ENCODE peak calls at places on chromosomes 16 and 17, in eight cellular contexts. P is type B pancreatic cell, U is cardiac muscle cell, K is right lobe of liver, E is neural crest cell, T is PC-9, D is fibroblast of pulmonary artery, J is lower lobe of right lung. S is an unnamed sample.

GRCh38 chr17:43456661-43457361 is 27.0 kb upstream of the DHX8 start:
- DNase-seq in P (no peak), U (peak; percentile 44), K (peak; percentile 89), E (no peak), T (no peak), D (no peak), J (peak; percentile 55), S (no peak)

GRCh38 chr17:41520821-41521521 is 2.3 kb upstream of the KRT15 start:
- DNase-seq in P (no peak), U (no peak), K (no peak), E (no peak), T (peak; percentile 80), D (no peak), J (no peak), S (no peak)

GRCh38 chr16:15564619-15565339 is 78.2 kb downstream of the MARF1 start:
- DNase-seq in P (no peak), U (no peak), K (no peak), E (no peak), T (no peak), D (no peak), J (no peak), S (no peak)

GRCh38 chr16:50671644-50672260 is 9.4 kb downstream of the SNX20 start:
- DNase-seq in P (no peak), U (peak; percentile 41), K (no peak), E (peak; percentile 49), T (peak; percentile 43), D (peak; percentile 37), J (peak; percentile 31), S (peak; percentile 58)

GRCh38 chr17:20989481-20989880 is 53.3 kb downstream of the USP22 start:
- DNase-seq in P (no peak), U (no peak), K (no peak), E (no peak), T (no peak), D (no peak), J (no peak), S (no peak)

GRCh38 chr17:15882058-15882720 is 62.7 kb upstream of the ADORA2B start:
- DNase-seq in P (no peak), U (no peak), K (no peak), E (no peak), T (no peak), D (no peak), J (no peak), S (no peak)

GRCh38 chr16:84929421-84930297 is 81.7 kb downstream of the ZDHHC7 start:
- DNase-seq in P (no peak), U (peak; percentile 34), K (no peak), E (no peak), T (no peak), D (peak; percentile 25), J (no peak), S (no peak)

GRCh38 chr16:69199382-69199781 is 12.4 kb downstream of the SNTB2 start:
- DNase-seq in P (no peak), U (peak; percentile 88), K (no peak), E (no peak), T (peak; percentile 71), D (peak; percentile 68), J (no peak), S (no peak)

GRCh38 chr16:79862601-79863000 is 262.1 kb upstream of the MAF start:
- DNase-seq in P (no peak), U (no peak), K (no peak), E (no peak), T (no peak), D (no peak), J (no peak), S (no peak)

GRCh38 chr17:78356163-78356713 is 3.6 kb downstream of the SOCS3 start:
- DNase-seq in P (no peak), U (peak; percentile 71), K (no peak), E (no peak), T (peak; percentile 57), D (peak; percentile 75), J (peak; percentile 75), S (peak; percentile 93)

GRCh38 chr17:67629963-67630320 is 87.8 kb upstream of the NOL11 start:
- DNase-seq in P (no peak), U (peak; percentile 75), K (no peak), E (no peak), T (no peak), D (peak; percentile 84), J (no peak), S (peak; percentile 62)

GRCh38 chr17:56351675-56352074 is 198.4 kb downstream of the ANKFN1 start:
- DNase-seq in P (no peak), U (no peak), K (no peak), E (no peak), T (no peak), D (no peak), J (no peak), S (no peak)

GRCh38 chr16:4698321-4699029 is 5.1 kb downstream of the NUDT16L1 start:
- DNase-seq in P (peak; percentile 70), U (no peak), K (peak; percentile 52), E (no peak), T (no peak), D (no peak), J (no peak), S (no peak)

GRCh38 chr16:55261301-55261700 is 62.7 kb upstream of the IRX6 start:
- DNase-seq in P (no peak), U (no peak), K (no peak), E (no peak), T (no peak), D (no peak), J (no peak), S (no peak)

GRCh38 chr16:84374160-84374489 is 5.8 kb downstream of the ATP2C2 start:
- DNase-seq in P (no peak), U (no peak), K (no peak), E (no peak), T (no peak), D (no peak), J (no peak), S (no peak)

GRCh38 chr16:50640919-50641817 is 39.9 kb downstream of the SNX20 start:
- DNase-seq in P (no peak), U (no peak), K (no peak), E (no peak), T (no peak), D (no peak), J (no peak), S (no peak)

GRCh38 chr16:10009691-10010090 is 172.5 kb downstream of the GRIN2A start:
- DNase-seq in P (no peak), U (no peak), K (no peak), E (no peak), T (no peak), D (no peak), J (no peak), S (no peak)

DNA sequence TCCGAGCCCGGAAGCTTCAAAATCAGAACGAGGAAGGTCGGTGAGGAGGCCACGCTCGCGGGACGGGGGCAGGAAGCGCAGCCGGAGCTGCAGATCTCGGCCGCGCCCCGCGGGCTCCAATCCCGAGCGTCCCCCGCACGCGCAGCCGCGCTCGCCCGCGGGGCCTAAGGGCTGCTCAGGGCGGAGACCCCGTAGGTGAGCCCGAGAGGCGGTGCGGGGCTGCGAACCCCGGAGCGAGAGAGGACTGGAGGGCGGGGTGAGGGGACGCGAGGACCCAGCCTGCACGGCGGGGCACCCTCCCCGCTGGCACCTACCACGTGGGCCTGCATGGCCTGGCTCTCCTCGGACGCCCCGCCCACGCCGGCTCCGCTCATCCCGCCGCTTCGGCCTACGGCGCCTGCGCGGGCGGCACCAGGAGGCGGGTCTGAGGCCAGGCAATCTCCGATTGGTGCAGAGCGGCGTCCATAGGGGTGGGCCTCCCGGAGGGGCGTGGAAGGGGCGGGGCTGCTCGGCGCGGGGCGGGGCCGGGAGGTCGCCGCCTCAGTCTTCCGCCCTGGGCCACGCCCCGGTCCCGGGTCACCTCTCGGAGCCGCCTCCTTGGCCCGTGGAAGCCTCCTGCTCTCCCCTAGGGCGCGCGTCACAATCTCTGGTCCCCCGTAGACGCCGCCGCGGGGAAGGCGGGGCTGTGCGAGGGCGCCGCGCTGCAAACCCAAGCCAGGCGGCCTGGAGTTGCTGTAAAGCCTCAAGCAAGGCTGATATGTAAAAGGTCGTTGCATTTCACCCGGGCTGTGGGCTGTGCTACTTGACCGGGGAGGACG is 27.8 kb upstream of the METRNL start:
- DNase-seq in P (peak; percentile 98), U (peak; percentile 99), K (peak; percentile 99), E (peak; percentile 93), T (peak; percentile 99), D (peak; percentile 97), J (peak; percentile 98), S (peak; percentile 99)
- TF ChIP-seq CTCF in P (no peak), U (no peak), K (no peak), E (no peak), T (no peak), D (no peak), J (no peak), S (no peak)

DNA sequence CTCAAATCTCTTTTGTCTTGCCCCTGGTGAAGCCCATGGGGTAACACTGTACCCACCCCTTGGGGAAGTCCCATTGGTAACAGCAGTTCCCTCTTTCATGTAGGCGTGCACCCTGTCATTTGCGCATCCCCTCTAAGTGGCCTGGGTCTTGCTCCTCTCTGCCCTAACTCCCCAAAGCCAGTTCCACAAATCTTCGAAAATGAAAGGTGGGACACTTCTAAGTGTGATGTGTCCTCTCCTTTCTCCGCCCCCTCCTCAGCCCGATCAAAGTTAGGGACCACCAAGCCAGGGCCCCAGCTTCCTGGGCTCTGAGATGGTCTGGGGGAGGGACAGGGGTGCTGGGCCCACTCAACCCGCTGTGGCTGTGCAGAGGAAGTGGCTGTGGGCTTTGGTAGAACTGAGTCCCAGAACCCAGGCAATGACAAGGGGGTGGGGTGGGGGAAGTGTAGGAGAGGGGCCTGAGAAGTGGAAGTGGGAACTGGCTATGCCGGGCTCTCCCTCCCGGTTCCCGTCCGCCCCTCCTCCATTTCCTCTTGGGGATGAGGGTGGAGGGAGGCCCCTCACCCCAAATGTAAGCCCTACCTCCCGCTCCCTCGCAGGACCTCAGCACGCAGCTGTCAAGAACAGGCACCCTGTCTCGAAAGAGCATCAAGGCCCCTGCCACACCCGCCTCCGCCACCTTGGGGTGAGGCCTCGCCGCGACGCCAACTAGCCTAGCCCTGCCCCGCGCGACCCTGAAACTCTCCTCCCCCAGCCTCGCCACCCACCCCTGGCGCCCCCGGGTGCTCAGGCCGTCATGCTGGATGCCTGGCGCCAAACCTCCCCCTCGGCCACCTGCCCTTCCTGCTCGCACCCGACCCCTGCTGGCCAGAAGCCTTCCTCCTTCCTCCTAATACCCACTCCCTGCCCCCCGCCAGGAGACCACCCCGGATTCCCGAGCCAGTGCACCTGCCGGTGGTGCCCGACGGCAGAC is 8.7 kb downstream of the ABI3 start:
- DNase-seq in P (no peak), U (no peak), K (peak; percentile 53), E (no peak), T (no peak), D (no peak), J (peak; percentile 60), S (peak; percentile 71)
- TF ChIP-seq CTCF in P (no peak), U (peak; percentile 16), K (no peak), E (no peak), T (no peak), D (peak; percentile 8), J (no peak), S (peak; percentile 37)

DNA sequence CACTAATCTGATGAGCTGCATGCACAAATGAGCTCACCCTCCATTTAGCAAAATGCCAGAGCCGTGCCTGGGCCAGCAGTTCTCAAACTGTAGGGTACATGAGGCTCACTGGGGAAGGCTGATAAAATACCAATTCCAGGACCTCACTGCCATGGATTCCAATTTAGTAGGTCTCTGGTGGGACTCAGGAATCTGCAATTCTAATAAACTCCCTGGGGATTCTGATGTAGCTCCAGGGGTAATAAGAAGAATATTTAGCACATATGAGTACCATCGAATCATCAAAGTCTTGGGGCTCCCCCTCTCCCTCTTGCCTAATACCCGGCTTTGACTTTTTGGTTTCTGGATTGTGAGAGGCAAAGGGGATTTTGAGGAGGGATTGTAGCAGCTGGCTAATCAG is 140.2 kb downstream of the SHISA9 start:
- DNase-seq in P (no peak), U (no peak), K (no peak), E (no peak), T (no peak), D (no peak), J (no peak), S (no peak)
- TF ChIP-seq CTCF in P (no peak), U (no peak), K (no peak), E (no peak), T (no peak), D (no peak), J (no peak), S (no peak)

GRCh38 chr17:65554568-65555223 is 6.8 kb downstream of the AXIN2 start:
- DNase-seq in P (no peak), U (no peak), K (no peak), E (no peak), T (no peak), D (no peak), J (no peak), S (no peak)
- TF ChIP-seq CTCF in P (peak; percentile 32), U (peak; percentile 23), K (peak; percentile 16), E (peak; percentile 17), T (no peak), D (no peak), J (peak; percentile 25), S (no peak)

S was measured in GM13976.